ENCODE peak calls at places on chromosome 1, in eight cellular contexts. L, A, Y, K, Z, H, T and S are unnamed samples. For H3K4me1 and H3K9me3, the result is how much of the 10 kb centered on the place peaks cover.

GRCh38 chr1:205598841-205599666 is 32.8 kb downstream of the ELK4 start:
- DNase-seq in K (peak), A (no peak), Z (no peak), T (peak), H (no peak), Y (peak), L (peak), S (no peak)

GRCh38 chr1:113675299-113675698 is 84.0 kb downstream of the PHTF1 start:
- DNase-seq in Y (no peak), L (no peak), A (no peak), Z (no peak), K (no peak), T (no peak), H (no peak), S (no peak)

GRCh38 chr1:153649867-153650235 is 8.7 kb upstream of the SNAPIN start:
- DNase-seq in Y (peak), T (peak), L (no peak), H (no peak), K (peak), Z (no peak), A (no peak), S (no peak)

GRCh38 chr1:92832537-92833160 is 809 bp downstream of the RPL5 start:
- DNase-seq in A (no peak), L (no peak), Y (no peak), T (no peak), H (peak), Z (no peak), K (no peak), S (no peak)

GRCh38 chr1:235106457-235106856 is 22.2 kb downstream of the TOMM20 start:
- DNase-seq in H (no peak), L (no peak), Y (no peak), T (no peak), Z (no peak), A (no peak), K (no peak), S (no peak)

GRCh38 chr1:11860586-11860985 is 1.8 kb upstream of the NPPB start:
- DNase-seq in Z (no peak), L (no peak), H (no peak), A (no peak), Y (no peak), T (no peak), K (no peak), S (no peak)

GRCh38 chr1:159171688-159172501 is 480 bp downstream of the CADM3 start:
- DNase-seq in Z (peak), A (no peak), H (no peak), K (no peak), Y (no peak), L (no peak), T (no peak), S (no peak)

GRCh38 chr1:92601044-92601443 is 114.3 kb upstream of the GFI1 start:
- DNase-seq in L (no peak), Z (no peak), K (no peak), H (no peak), T (no peak), Y (no peak), A (no peak), S (no peak)

GRCh38 chr1:222844108-222844779 is 29.4 kb downstream of the DISP1 start:
- DNase-seq in Y (no peak), H (no peak), A (no peak), L (no peak), K (no peak), Z (no peak), T (no peak), S (no peak)

GRCh38 chr1:59498640-59499039 is 201.7 kb downstream of the FGGY start:
- DNase-seq in Y (no peak), H (no peak), A (peak), T (no peak), L (no peak), K (peak), Z (no peak), S (no peak)

GRCh38 chr1:154191990-154192450 is at the start of gene TPM3:
- DNase-seq in A (no peak), Z (no peak), L (no peak), H (no peak), K (no peak), Y (no peak), T (no peak), S (no peak)

GRCh38 chr1:67883069-67883468 is 49.8 kb upstream of the GNG12 start:
- DNase-seq in L (no peak), T (no peak), H (no peak), K (no peak), Y (no peak), A (no peak), Z (peak), S (no peak)

GRCh38 chr1:187226396-187226795 is 397.6 kb downstream of the PLA2G4A start:
- DNase-seq in K (no peak), H (no peak), Y (no peak), A (no peak), L (no peak), Z (no peak), T (no peak), S (no peak)

GRCh38 chr1:33878392-33878791 is 14.5 kb downstream of the HMGB4 start:
- DNase-seq in K (no peak), Y (no peak), H (no peak), Z (no peak), L (no peak), T (no peak), A (no peak), S (no peak)

GRCh38 chr1:35202048-35202719 is 9.2 kb upstream of the SFPQ start:
- DNase-seq in Y (peak), Z (peak), L (peak), A (peak), K (peak), T (no peak), H (peak), S (peak)

GRCh38 chr1:42887366-42887765 is 41.0 kb downstream of the ZNF691 start:
- DNase-seq in Z (no peak), A (no peak), K (no peak), L (no peak), T (no peak), H (no peak), Y (no peak), S (no peak)

GRCh38 chr1:220511785-220512184 is 16.2 kb upstream of the MARK1 start:
- DNase-seq in K (no peak), A (peak), T (no peak), L (no peak), H (no peak), Z (no peak), Y (no peak), S (no peak)

GRCh38 chr1:36023098-36023769 is 60.7 kb upstream of the TEKT2 start:
- DNase-seq in A (no peak), Y (no peak), Z (no peak), L (no peak), H (no peak), T (no peak), K (no peak), S (no peak)

GRCh38 chr1:66140072-66140471 is 347.4 kb downstream of the PDE4B start:
- DNase-seq in Y (peak), L (peak), K (no peak), A (peak), Z (no peak), T (no peak), H (no peak), S (no peak)

GRCh38 chr1:47440052-47440848 is 2.4 kb downstream of the FOXD2 start:
- DNase-seq in Z (no peak), L (no peak), T (no peak), Y (no peak), A (no peak), H (no peak), K (no peak), S (no peak)

GRCh38 chr1:104402178-104402577 is 652.5 kb downstream of the AMY1C start:
- DNase-seq in T (no peak), A (no peak), Z (no peak), L (no peak), K (no peak), H (no peak), Y (no peak), S (no peak)

GRCh38 chr1:76250317-76250716 is 175.8 kb downstream of the ST6GALNAC3 start:
- DNase-seq in T (no peak), L (no peak), Z (no peak), Y (no peak), K (no peak), A (no peak), H (no peak), S (no peak)

GRCh38 chr1:32480003-32480402 is 15.1 kb downstream of the ZBTB8B start:
- DNase-seq in A (no peak), T (no peak), L (no peak), Z (no peak), H (no peak), Y (no peak), K (no peak), S (no peak)

GRCh38 chr1:15994081-15994480 is 10.0 kb upstream of the SRARP start:
- DNase-seq in K (no peak), T (no peak), Z (no peak), L (no peak), A (no peak), H (no peak), Y (no peak), S (no peak)

GRCh38 chr1:147613506-147613905 is 56.8 kb downstream of the ACP6 start:
- DNase-seq in L (no peak), T (no peak), Y (no peak), H (no peak), Z (no peak), A (no peak), K (no peak), S (no peak)

GRCh38 chr1:16014509-16015482 is 3.0 kb downstream of the HSPB7 start:
- DNase-seq in H (peak), L (peak), A (no peak), Y (peak), K (peak), Z (no peak), T (no peak), S (peak)

GRCh38 chr1:111615874-111616715 is 3.5 kb upstream of the RAP1A start:
- DNase-seq in Y (no peak), A (no peak), Z (no peak), L (no peak), H (no peak), K (no peak), T (no peak), S (no peak)

GRCh38 chr1:214126697-214127146 is 138.9 kb downstream of the PROX1 start:
- DNase-seq in H (no peak), Y (no peak), K (no peak), T (no peak), L (no peak), Z (no peak), A (no peak), S (no peak)
- TF ChIP-seq EP300 in H (no peak), Y (no peak), K (no peak), T (no peak), L (no peak), Z (no peak), A (no peak), S (no peak)

DNA sequence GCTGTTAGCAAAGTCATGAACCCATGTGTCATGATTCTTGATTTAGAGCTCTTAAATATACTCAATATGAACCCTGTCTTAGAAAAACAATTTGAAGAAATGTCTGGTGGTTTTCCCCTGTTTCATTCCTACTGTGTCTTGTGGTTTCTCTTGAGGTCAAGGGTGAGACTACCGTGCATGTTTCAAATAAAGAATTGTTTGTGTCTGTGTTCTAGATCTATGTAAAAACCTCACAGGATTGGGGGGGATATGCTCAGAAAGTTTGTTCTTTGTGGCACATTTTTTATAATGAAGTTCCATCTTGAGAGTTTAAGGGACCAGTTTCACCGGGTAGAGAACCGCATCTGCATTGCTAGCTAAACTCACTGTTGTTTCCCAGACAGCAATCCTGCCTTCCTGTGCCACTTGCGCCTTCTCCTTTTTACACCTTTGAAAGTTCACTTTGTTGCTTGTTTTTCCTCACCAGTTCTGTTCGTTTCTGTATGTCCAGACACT is 30.9 kb upstream of the CACYBP start:
- DNase-seq in Z (no peak), T (no peak), K (no peak), L (no peak), H (peak), A (no peak), Y (no peak), S (no peak)
- H3K4me1 ChIP-seq in Z (under half), T (half or more), K (under half), L (half or more), H (under half), A (half or more), Y (half or more), S (under half)

GRCh38 chr1:196887515-196888239 is at the start of gene CFHR4:
- DNase-seq in A (no peak), Y (no peak), L (no peak), T (no peak), K (no peak), Z (no peak), H (no peak), S (no peak)

GRCh38 chr1:196891251-196891650 is 3.4 kb downstream of the CFHR4 start:
- DNase-seq in K (no peak), Z (no peak), A (no peak), Y (no peak), H (no peak), L (no peak), T (no peak), S (no peak)

GRCh38 chr1:196896355-196896754 is 8.5 kb downstream of the CFHR4 start:
- DNase-seq in K (no peak), L (no peak), A (no peak), Y (no peak), H (no peak), T (no peak), Z (no peak), S (no peak)

GRCh38 chr1:196890668-196891067 is 2.8 kb downstream of the CFHR4 start:
- DNase-seq in Y (no peak), A (no peak), H (no peak), T (no peak), L (no peak), Z (no peak), K (no peak), S (no peak)
- H3K9me3 ChIP-seq in Y (under half), A (under half), H (under half), T (under half), L (under half), Z (under half), K (under half), S (under half)

GRCh38 chr1:116104667-116105066 is 6.5 kb upstream of the MAB21L3 start:
- DNase-seq in L (no peak), H (no peak), A (no peak), K (no peak), Z (no peak), Y (no peak), T (no peak), S (no peak)
- TF ChIP-seq EP300 in L (no peak), H (no peak), A (no peak), K (no peak), Z (no peak), Y (no peak), T (no peak), S (no peak)

DNA sequence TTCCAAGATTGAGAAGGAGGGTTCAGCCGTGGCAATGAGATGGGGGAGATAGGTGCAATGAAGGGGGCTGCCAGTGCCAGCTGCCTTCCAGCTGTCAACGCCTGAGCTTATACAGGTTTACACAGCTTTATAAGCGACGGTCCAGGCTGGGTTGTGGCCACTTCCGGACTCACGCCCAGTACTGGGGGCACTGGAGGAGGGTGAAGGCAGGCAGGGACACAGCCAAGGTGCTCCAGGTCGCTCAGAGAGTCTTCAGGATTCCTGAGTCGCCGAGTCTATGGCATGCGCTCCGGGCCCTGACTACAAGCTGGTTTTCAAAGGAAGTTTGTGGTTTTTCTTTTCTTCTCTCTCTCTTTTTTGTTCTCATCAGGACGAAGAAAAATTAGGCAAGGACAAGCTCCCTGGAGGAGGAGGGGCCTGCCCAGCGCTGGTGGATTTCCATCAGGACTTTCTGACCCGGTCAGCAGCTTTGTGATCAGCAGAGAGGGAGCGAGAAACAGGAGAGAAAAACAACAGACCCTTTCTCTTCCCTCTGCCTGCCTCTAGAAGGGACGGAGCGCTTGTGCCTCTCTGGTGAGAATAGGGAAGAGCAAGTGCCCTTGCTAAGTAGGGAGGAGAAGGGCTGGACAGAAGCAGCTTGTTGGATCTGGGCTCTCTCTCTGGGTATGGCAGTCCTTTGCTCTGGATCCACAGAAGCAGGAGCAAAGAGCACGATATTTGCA is at the start of gene MINDY1:
- DNase-seq in L (peak), A (peak), Y (peak), H (peak), K (peak), T (peak), Z (peak), S (peak)
- H3K4me1 ChIP-seq in L (half or more), A (half or more), Y (half or more), H (under half), K (under half), T (half or more), Z (under half), S (under half)

GRCh38 chr1:2927995-2928732 is 93.1 kb upstream of the ACTRT2 start:
- DNase-seq in Y (no peak), H (no peak), T (no peak), A (no peak), K (no peak), L (no peak), Z (no peak), S (no peak)
- H3K9me3 ChIP-seq in Y (under half), H (under half), T (under half), A (under half), K (under half), L (under half), Z (under half), S (under half)

GRCh38 chr1:228902781-228903572 is 167.7 kb downstream of the RHOU start:
- DNase-seq in Z (peak), T (peak), K (peak), H (no peak), Y (peak), A (peak), L (peak), S (peak)
- TF ChIP-seq EP300 in Z (peak), T (no peak), K (no peak), H (no peak), Y (peak), A (peak), L (no peak), S (no peak)

DNA sequence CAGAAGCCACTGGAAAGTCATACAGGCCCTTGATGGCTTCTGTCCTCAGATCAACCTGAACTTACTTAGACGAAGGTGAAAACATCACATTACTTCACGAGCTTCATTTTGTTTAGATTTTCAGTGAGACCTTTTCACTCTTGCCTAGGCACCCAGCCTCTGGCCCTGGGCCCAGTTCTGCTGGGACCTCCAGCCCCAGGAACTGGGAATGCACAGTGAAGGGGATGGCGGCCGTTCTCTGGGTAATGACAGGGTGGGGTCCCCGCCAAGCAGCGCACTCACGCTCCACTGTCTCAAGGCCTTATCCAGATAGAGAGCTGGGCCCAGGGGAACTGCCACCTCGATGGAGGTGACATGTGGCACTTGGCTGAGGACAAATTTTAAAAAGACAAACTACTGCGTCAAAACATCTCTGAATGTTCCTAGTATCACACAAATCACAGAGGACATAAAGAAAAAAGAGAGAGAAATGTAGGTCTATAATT is 54.8 kb downstream of the NPHP4 start:
- DNase-seq in Y (no peak), L (no peak), K (no peak), Z (no peak), H (no peak), T (no peak), A (no peak), S (no peak)
- H3K4me1 ChIP-seq in Y (under half), L (under half), K (under half), Z (under half), H (under half), T (under half), A (under half), S (half or more)

DNA sequence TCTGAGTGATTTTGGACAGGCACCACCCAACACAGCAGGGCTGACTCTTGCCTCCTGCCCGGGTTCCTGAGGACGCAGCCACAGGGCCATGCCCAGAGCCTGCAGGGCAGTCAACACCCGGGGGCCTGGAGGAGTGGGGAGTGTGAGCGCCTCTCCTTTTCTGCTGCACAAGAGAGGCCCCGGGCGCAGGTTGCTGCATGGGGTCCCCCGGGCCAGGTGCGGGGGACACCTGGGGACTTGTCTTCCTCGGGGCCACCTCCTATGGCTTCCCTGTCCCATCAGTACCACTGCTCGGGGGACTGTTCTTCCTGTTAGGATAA is 6.9 kb upstream of the TTC34 start:
- DNase-seq in L (no peak), K (no peak), T (no peak), H (no peak), A (no peak), Z (no peak), Y (no peak), S (no peak)
- H3K9me3 ChIP-seq in L (under half), K (under half), T (under half), H (under half), A (under half), Z (under half), Y (under half), S (under half)